ENCODE peak calls at places on chromosomes 16 and 17, in seven cellular contexts. U, S, A, D, Z, T and K are unnamed samples.

GRCh38 chr16:57564571-57565270 is 22.3 kb downstream of the ADGRG5 start:
- DNase-seq in U (no peak), S (no peak), A (no peak), D (no peak), Z (no peak), T (peak), K (no peak)

GRCh38 chr16:82194076-82194475 is 24.1 kb upstream of the MPHOSPH6 start:
- DNase-seq in U (no peak), S (no peak), A (no peak), D (no peak), Z (no peak), T (no peak), K (no peak)

GRCh38 chr17:56358651-56359050 is 205.4 kb downstream of the ANKFN1 start:
- DNase-seq in U (no peak), S (no peak), A (no peak), D (no peak), Z (no peak), T (peak), K (no peak)

GRCh38 chr16:70685938-70686375 is at the start of gene MTSS2:
- DNase-seq in U (peak), S (peak), A (peak), D (peak), Z (peak), T (peak), K (peak)

GRCh38 chr17:20033410-20033809 is 24.3 kb downstream of the SPECC1 start:
- DNase-seq in U (no peak), S (no peak), A (no peak), D (no peak), Z (no peak), T (no peak), K (no peak)

GRCh38 chr17:1399366-1399678 is 700 bp downstream of the YWHAE start:
- DNase-seq in U (peak), S (no peak), A (no peak), D (no peak), Z (no peak), T (no peak), K (no peak)

GRCh38 chr16:87297918-87298631 is 19.1 kb downstream of the C16orf95 start:
- DNase-seq in U (peak), S (no peak), A (no peak), D (no peak), Z (no peak), T (no peak), K (no peak)

GRCh38 chr17:41734139-41734948 is at the start of gene HAP1:
- DNase-seq in U (peak), S (peak), A (peak), D (no peak), Z (no peak), T (peak), K (peak)

GRCh38 chr16:15754821-15755534 is 101.8 kb downstream of the MYH11 start:
- DNase-seq in U (no peak), S (no peak), A (no peak), D (no peak), Z (no peak), T (peak), K (no peak)

GRCh38 chr16:13110124-13110796 is 208.9 kb downstream of the SHISA9 start:
- DNase-seq in U (no peak), S (no peak), A (no peak), D (peak), Z (no peak), T (peak), K (peak)

GRCh38 chr17:74210191-74211140 is 2.9 kb upstream of the TTYH2 start:
- DNase-seq in U (peak), S (peak), A (peak), D (peak), Z (peak), T (peak), K (peak)

GRCh38 chr17:74212262-74212912 is 984 bp upstream of the TTYH2 start:
- DNase-seq in U (no peak), S (peak), A (peak), D (peak), Z (no peak), T (peak), K (no peak)

GRCh38 chr17:74211929-74212261 is 1.5 kb upstream of the TTYH2 start:
- DNase-seq in U (no peak), S (no peak), A (no peak), D (no peak), Z (no peak), T (no peak), K (no peak)

GRCh38 chr17:74212913-74213791 is at the start of gene TTYH2:
- DNase-seq in U (peak), S (peak), A (peak), D (peak), Z (peak), T (peak), K (peak)

DNA sequence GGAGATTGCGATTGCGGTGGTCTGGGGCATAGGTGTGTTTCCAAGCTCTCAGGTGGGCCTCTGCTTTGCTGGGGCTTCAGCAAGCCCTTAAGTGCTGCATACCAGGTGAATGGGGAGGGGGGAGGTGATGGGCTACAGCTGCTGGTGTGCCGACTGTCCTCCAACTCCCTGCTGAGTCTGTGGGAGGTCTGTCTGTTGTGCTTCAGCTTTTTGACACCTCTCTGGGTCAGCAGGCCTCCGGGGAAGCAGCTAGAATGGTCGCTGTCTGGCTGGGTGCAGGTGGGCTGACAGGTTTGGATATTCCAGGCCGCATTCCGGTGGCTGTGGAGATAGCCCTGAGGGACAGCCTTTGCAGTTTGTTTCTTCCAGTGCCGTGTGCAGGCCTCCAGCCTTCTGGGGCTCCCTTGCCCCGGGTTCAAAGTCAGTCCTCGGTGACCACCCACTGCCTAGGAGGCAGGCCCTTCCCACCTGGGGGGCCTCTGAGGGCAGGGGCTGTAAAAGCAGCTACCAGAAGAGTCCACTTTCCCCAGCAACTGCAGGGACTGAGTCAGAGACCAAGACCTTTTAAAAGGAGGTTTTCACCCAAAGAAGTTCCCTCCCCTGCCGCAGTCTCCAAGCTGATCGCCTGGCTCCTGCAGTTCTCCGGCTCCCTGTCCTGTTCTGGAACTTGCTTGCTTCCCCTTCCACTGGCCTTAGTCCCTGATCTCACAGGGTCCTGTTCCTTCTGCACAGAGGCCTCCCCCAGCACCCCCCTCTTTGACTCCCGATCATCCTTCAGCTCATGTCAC is 2.0 kb upstream of the TTYH2 start:
- DNase-seq in U (peak), S (no peak), A (no peak), D (no peak), Z (no peak), T (peak), K (no peak)
- H3K27ac ChIP-seq in U (peak), S (no peak), A (no peak), D (no peak), Z (no peak), T (peak), K (no peak)

GRCh38 chr17:39996789-39997188 is 16.2 kb downstream of the PSMD3 start:
- DNase-seq in U (no peak), S (no peak), A (peak), D (peak), Z (no peak), T (no peak), K (no peak)
- H3K27ac ChIP-seq in U (no peak), S (no peak), A (peak), D (peak), Z (no peak), T (peak), K (no peak)

GRCh38 chr16:49129935-49130334 is 151.7 kb downstream of the CBLN1 start:
- DNase-seq in U (no peak), S (no peak), A (no peak), D (no peak), Z (no peak), T (no peak), K (no peak)
- H3K27ac ChIP-seq in U (no peak), S (no peak), A (no peak), D (no peak), Z (no peak), T (no peak), K (no peak)

GRCh38 chr17:67994827-67995567 is 1.3 kb downstream of the C17orf58 start:
- DNase-seq in U (no peak), S (peak), A (peak), D (no peak), Z (no peak), T (peak), K (no peak)
- H3K27ac ChIP-seq in U (no peak), S (peak), A (peak), D (peak), Z (peak), T (peak), K (no peak)

GRCh38 chr17:386145-386876 is 33.7 kb upstream of the RPH3AL start:
- DNase-seq in U (peak), S (peak), A (peak), D (peak), Z (peak), T (peak), K (peak)
- H3K27ac ChIP-seq in U (no peak), S (peak), A (peak), D (peak), Z (peak), T (peak), K (no peak)

GRCh38 chr17:18324140-18325049 is 9.3 kb downstream of the SMCR8 start:
- DNase-seq in U (no peak), S (no peak), A (no peak), D (peak), Z (no peak), T (no peak), K (no peak)
- H3K27ac ChIP-seq in U (no peak), S (no peak), A (no peak), D (no peak), Z (no peak), T (peak), K (no peak)

DNA sequence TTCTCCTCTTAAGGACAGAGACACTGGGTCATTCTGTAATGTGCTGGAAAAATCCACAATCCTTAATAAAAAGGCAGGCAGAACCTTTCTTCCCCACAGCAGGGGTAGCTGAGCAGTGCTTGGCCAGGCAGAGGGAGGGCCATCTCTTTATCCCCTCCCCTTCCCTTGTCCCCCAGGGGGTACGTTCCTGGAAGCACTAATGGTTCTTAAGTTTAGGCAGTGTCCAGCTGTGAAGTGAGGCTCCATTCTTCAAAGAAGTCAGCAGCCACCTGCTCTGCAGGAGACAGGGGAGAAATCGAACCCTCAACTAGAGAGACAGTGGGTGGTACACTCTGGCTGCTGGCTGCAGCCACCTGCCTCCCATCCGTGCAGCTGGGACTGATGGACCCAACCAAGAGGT is 533.9 kb upstream of the CDH11 start:
- DNase-seq in U (no peak), S (no peak), A (no peak), D (no peak), Z (no peak), T (no peak), K (no peak)
- H3K27ac ChIP-seq in U (no peak), S (no peak), A (no peak), D (no peak), Z (no peak), T (no peak), K (no peak)

DNA sequence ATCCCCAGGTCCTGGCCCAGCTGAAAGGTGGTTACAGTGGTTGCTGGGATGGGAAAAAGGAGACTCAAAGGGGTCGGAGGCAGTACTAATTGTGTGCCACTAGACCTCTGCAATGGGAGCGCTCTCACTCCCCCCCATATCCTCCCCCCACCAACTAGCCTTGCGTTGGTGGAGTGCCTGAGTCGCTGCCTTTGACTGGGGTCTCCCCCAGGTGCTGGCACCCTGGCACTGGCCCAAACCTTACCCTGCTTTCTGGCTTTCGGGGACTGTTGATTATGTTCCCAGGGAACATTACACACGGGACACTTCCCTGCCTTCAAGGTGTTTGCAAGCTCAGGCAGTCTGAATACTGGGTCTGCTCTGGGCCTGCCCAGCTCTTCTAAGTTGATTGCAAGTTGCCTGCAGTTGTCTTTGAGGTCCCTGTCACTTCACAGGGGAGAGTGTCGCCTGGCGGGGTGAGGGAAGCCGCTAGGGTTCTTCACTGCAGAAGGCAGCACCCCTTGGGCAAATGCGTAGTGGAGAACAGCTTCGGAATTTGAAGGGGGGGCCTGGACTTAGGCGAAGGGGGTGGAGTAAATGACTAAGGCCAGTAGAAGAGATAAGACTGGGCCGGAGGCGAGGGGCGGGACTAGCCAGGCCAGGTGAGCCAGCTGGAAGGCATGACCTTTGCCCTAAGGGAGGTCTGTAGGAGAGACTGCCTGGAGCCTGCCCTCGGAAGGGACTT is 98.0 kb downstream of the RAB11FIP4 start:
- DNase-seq in U (no peak), S (peak), A (no peak), D (no peak), Z (peak), T (peak), K (no peak)
- H3K27ac ChIP-seq in U (no peak), S (peak), A (no peak), D (no peak), Z (no peak), T (no peak), K (no peak)